ENCODE peak calls at places on chromosomes 7 and 10, in nine cellular contexts. One of them, this sample, is unnamed.

GRCh38 chr10:98405422-98405821 is 9.6 kb downstream of the PYROXD2 start:
- DNase-seq in endothelial cell of umbilical vein: no peak
- DNase-seq in HCT116: no peak
- DNase-seq in sigmoid colon: peak; percentile 82
- DNase-seq in Panc1: no peak
- DNase-seq in H1: no peak
- DNase-seq in breast epithelium: no peak
- DNase-seq in transverse colon: no peak
- DNase-seq in stomach: no peak
- DNase-seq in this sample: no peak

GRCh38 chr7:135169141-135169935 is 1.2 kb downstream of the CYREN start:
- DNase-seq in H1: peak; percentile 70
- DNase-seq in Panc1: peak; percentile 30
- DNase-seq in sigmoid colon: no peak
- DNase-seq in endothelial cell of umbilical vein: peak; percentile 26
- DNase-seq in transverse colon: peak; percentile 76
- DNase-seq in breast epithelium: no peak
- DNase-seq in HCT116: peak; percentile 68
- DNase-seq in stomach: no peak
- DNase-seq in this sample: no peak

GRCh38 chr7:79593819-79594218 is 140.4 kb upstream of the MAGI2 start:
- DNase-seq in breast epithelium: no peak
- DNase-seq in sigmoid colon: no peak
- DNase-seq in stomach: no peak
- DNase-seq in Panc1: no peak
- DNase-seq in endothelial cell of umbilical vein: peak; percentile 73
- DNase-seq in transverse colon: no peak
- DNase-seq in HCT116: no peak
- DNase-seq in H1: no peak
- DNase-seq in this sample: no peak

GRCh38 chr10:74855027-74855426 is 28.6 kb downstream of the KAT6B start:
- DNase-seq in Panc1: no peak
- DNase-seq in transverse colon: peak; percentile 41
- DNase-seq in HCT116: no peak
- DNase-seq in H1: no peak
- DNase-seq in stomach: peak; percentile 46
- DNase-seq in sigmoid colon: peak; percentile 73
- DNase-seq in endothelial cell of umbilical vein: no peak
- DNase-seq in breast epithelium: no peak
- DNase-seq in this sample: no peak

GRCh38 chr7:44063894-44064651 is 1.3 kb downstream of the PGAM2 start:
- DNase-seq in endothelial cell of umbilical vein: no peak
- DNase-seq in transverse colon: peak; percentile 8
- DNase-seq in stomach: no peak
- DNase-seq in breast epithelium: peak; percentile 31
- DNase-seq in Panc1: no peak
- DNase-seq in sigmoid colon: peak; percentile 62
- DNase-seq in H1: peak; percentile 69
- DNase-seq in HCT116: no peak
- DNase-seq in this sample: no peak

GRCh38 chr10:84432891-84433290 is 104.5 kb downstream of the CCSER2 start:
- DNase-seq in Panc1: no peak
- DNase-seq in endothelial cell of umbilical vein: no peak
- DNase-seq in transverse colon: no peak
- DNase-seq in H1: no peak
- DNase-seq in sigmoid colon: no peak
- DNase-seq in stomach: no peak
- DNase-seq in breast epithelium: no peak
- DNase-seq in HCT116: no peak
- DNase-seq in this sample: no peak

GRCh38 chr7:43784030-43785001 is 25.8 kb downstream of the BLVRA start:
- DNase-seq in transverse colon: no peak
- DNase-seq in sigmoid colon: peak; percentile 58
- DNase-seq in stomach: no peak
- DNase-seq in endothelial cell of umbilical vein: no peak
- DNase-seq in HCT116: no peak
- DNase-seq in Panc1: no peak
- DNase-seq in breast epithelium: no peak
- DNase-seq in H1: no peak
- DNase-seq in this sample: no peak

GRCh38 chr10:101824736-101825135 is 6.5 kb upstream of the OGA start:
- DNase-seq in stomach: no peak
- DNase-seq in transverse colon: no peak
- DNase-seq in sigmoid colon: no peak
- DNase-seq in HCT116: no peak
- DNase-seq in breast epithelium: no peak
- DNase-seq in endothelial cell of umbilical vein: no peak
- DNase-seq in H1: no peak
- DNase-seq in Panc1: no peak
- DNase-seq in this sample: no peak

GRCh38 chr7:142759433-142759832 is 10.2 kb downstream of the PRSS1 start:
- DNase-seq in endothelial cell of umbilical vein: no peak
- DNase-seq in stomach: no peak
- DNase-seq in HCT116: no peak
- DNase-seq in H1: no peak
- DNase-seq in transverse colon: no peak
- DNase-seq in sigmoid colon: no peak
- DNase-seq in breast epithelium: no peak
- DNase-seq in Panc1: no peak
- DNase-seq in this sample: no peak

GRCh38 chr7:94908204-94909022 is 1.0 kb downstream of the PPP1R9A start:
- DNase-seq in HCT116: peak; percentile 16
- DNase-seq in H1: peak; percentile 77
- DNase-seq in Panc1: no peak
- DNase-seq in breast epithelium: peak; percentile 58
- DNase-seq in stomach: peak; percentile 44
- DNase-seq in sigmoid colon: peak; percentile 72
- DNase-seq in endothelial cell of umbilical vein: peak; percentile 32
- DNase-seq in transverse colon: peak; percentile 29
- DNase-seq in this sample: peak; percentile 14

GRCh38 chr7:108045154-108045553 is 42.2 kb upstream of the LAMB1 start:
- DNase-seq in sigmoid colon: no peak
- DNase-seq in breast epithelium: no peak
- DNase-seq in H1: no peak
- DNase-seq in endothelial cell of umbilical vein: peak; percentile 45
- DNase-seq in Panc1: no peak
- DNase-seq in transverse colon: no peak
- DNase-seq in HCT116: no peak
- DNase-seq in stomach: no peak
- DNase-seq in this sample: no peak

GRCh38 chr10:24456319-24456718 is 247.4 kb downstream of the KIAA1217 start:
- DNase-seq in stomach: no peak
- DNase-seq in sigmoid colon: no peak
- DNase-seq in breast epithelium: no peak
- DNase-seq in HCT116: no peak
- DNase-seq in Panc1: no peak
- DNase-seq in transverse colon: no peak
- DNase-seq in endothelial cell of umbilical vein: no peak
- DNase-seq in H1: no peak
- DNase-seq in this sample: no peak

GRCh38 chr7:45679516-45679915 is 105.3 kb downstream of the ADCY1 start:
- DNase-seq in H1: peak; percentile 33
- DNase-seq in stomach: peak; percentile 20
- DNase-seq in sigmoid colon: no peak
- DNase-seq in transverse colon: no peak
- DNase-seq in Panc1: no peak
- DNase-seq in breast epithelium: no peak
- DNase-seq in endothelial cell of umbilical vein: no peak
- DNase-seq in HCT116: no peak
- DNase-seq in this sample: peak; percentile 1

GRCh38 chr10:51564896-51565505 is 134.4 kb downstream of the CSTF2T start:
- DNase-seq in HCT116: no peak
- DNase-seq in breast epithelium: no peak
- DNase-seq in sigmoid colon: no peak
- DNase-seq in endothelial cell of umbilical vein: no peak
- DNase-seq in transverse colon: no peak
- DNase-seq in H1: no peak
- DNase-seq in Panc1: no peak
- DNase-seq in stomach: no peak
- DNase-seq in this sample: no peak

GRCh38 chr10:124064676-124065075 is 28.7 kb downstream of the CHST15 start:
- DNase-seq in breast epithelium: no peak
- DNase-seq in stomach: no peak
- DNase-seq in transverse colon: no peak
- DNase-seq in sigmoid colon: no peak
- DNase-seq in endothelial cell of umbilical vein: no peak
- DNase-seq in H1: no peak
- DNase-seq in HCT116: no peak
- DNase-seq in Panc1: no peak
- DNase-seq in this sample: no peak

GRCh38 chr7:71345485-71345884 is 213.5 kb downstream of the GALNT17 start:
- DNase-seq in transverse colon: no peak
- DNase-seq in endothelial cell of umbilical vein: no peak
- DNase-seq in H1: no peak
- DNase-seq in HCT116: no peak
- DNase-seq in breast epithelium: no peak
- DNase-seq in stomach: no peak
- DNase-seq in Panc1: no peak
- DNase-seq in sigmoid colon: no peak
- DNase-seq in this sample: no peak

GRCh38 chr7:303884-304573 is 14.1 kb downstream of the FOXL3 start:
- DNase-seq in transverse colon: no peak
- DNase-seq in HCT116: no peak
- DNase-seq in stomach: no peak
- DNase-seq in sigmoid colon: peak; percentile 39
- DNase-seq in H1: no peak
- DNase-seq in breast epithelium: no peak
- DNase-seq in endothelial cell of umbilical vein: no peak
- DNase-seq in Panc1: no peak
- DNase-seq in this sample: no peak

GRCh38 chr7:8197994-8198698 is 63.8 kb downstream of the ICA1 start:
- DNase-seq in breast epithelium: no peak
- DNase-seq in H1: no peak
- DNase-seq in stomach: no peak
- DNase-seq in endothelial cell of umbilical vein: no peak
- DNase-seq in transverse colon: no peak
- DNase-seq in Panc1: no peak
- DNase-seq in sigmoid colon: no peak
- DNase-seq in HCT116: no peak
- DNase-seq in this sample: no peak

GRCh38 chr7:155001756-155002410 is 1.0 kb downstream of the PAXIP1 start:
- DNase-seq in breast epithelium: no peak
- DNase-seq in sigmoid colon: no peak
- DNase-seq in stomach: no peak
- DNase-seq in Panc1: no peak
- DNase-seq in HCT116: no peak
- DNase-seq in endothelial cell of umbilical vein: peak; percentile 28
- DNase-seq in transverse colon: no peak
- DNase-seq in H1: no peak
- DNase-seq in this sample: no peak

GRCh38 chr10:50403074-50403473 is 151.8 kb upstream of the ASAH2 start:
- DNase-seq in stomach: no peak
- DNase-seq in transverse colon: no peak
- DNase-seq in endothelial cell of umbilical vein: no peak
- DNase-seq in Panc1: no peak
- DNase-seq in sigmoid colon: no peak
- DNase-seq in breast epithelium: no peak
- DNase-seq in HCT116: no peak
- DNase-seq in H1: no peak
- DNase-seq in this sample: no peak
- TF ChIP-seq CTCF in stomach: no peak
- TF ChIP-seq CTCF in transverse colon: no peak
- TF ChIP-seq CTCF in endothelial cell of umbilical vein: no peak
- TF ChIP-seq CTCF in Panc1: no peak
- TF ChIP-seq CTCF in sigmoid colon: no peak
- TF ChIP-seq CTCF in breast epithelium: no peak
- TF ChIP-seq CTCF in HCT116: no peak
- TF ChIP-seq CTCF in H1: no peak
- TF ChIP-seq CTCF in this sample: no peak

GRCh38 chr7:101165958-101166602 is 711 bp upstream of the VGF start:
- DNase-seq in sigmoid colon: no peak
- DNase-seq in breast epithelium: no peak
- DNase-seq in Panc1: no peak
- DNase-seq in stomach: no peak
- DNase-seq in endothelial cell of umbilical vein: no peak
- DNase-seq in HCT116: no peak
- DNase-seq in transverse colon: no peak
- DNase-seq in H1: peak; percentile 78
- DNase-seq in this sample: no peak
- H3K4me3 ChIP-seq in sigmoid colon: no peak overlapping the region
- H3K4me3 ChIP-seq in breast epithelium: no peak overlapping the region
- H3K4me3 ChIP-seq in Panc1: peak overlapping the region; percentile 59
- H3K4me3 ChIP-seq in stomach: peak overlapping the region; percentile 12
- H3K4me3 ChIP-seq in endothelial cell of umbilical vein: no peak overlapping the region
- H3K4me3 ChIP-seq in HCT116: peak overlapping the region; percentile 53
- H3K4me3 ChIP-seq in transverse colon: no peak overlapping the region
- H3K4me3 ChIP-seq in H1: peak overlapping the region; percentile 53
- H3K4me3 ChIP-seq in this sample: no peak overlapping the region

DNA sequence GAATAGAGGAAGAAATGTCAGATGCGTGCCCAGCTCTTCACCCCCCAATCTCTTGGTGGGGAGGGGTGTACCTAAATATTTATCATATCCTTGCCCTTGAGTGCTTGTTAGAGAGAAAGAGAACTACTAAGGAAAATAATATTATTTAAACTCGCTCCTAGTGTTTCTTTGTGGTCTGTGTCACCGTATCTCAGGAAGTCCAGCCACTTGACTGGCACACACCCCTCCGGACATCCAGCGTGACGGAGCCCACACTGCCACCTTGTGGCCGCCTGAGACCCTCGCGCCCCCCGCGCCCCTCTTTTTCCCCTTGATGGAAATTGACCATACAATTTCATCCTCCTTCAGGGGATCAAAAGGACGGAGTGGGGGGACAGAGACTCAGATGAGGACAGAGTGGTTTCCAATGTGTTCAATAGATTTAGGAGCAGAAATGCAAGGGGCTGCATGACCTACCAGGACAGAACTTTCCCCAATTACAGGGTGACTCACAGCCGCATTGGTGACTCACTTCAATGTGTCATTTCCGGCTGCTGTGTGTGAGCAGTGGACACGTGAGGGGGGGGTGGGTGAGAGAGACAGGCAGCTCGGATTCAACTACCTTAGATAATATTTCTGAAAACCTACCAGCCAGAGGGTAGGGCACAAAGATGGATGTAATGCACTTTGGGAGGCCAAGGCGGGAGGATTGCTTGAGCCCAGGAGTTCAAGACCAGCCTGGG is 11.4 kb downstream of the SERPINE1 start:
- DNase-seq in breast epithelium: peak; percentile 60
- DNase-seq in Panc1: peak; percentile 100
- DNase-seq in stomach: peak; percentile 79
- DNase-seq in HCT116: peak; percentile 97
- DNase-seq in sigmoid colon: peak; percentile 94
- DNase-seq in endothelial cell of umbilical vein: peak; percentile 99
- DNase-seq in H1: peak; percentile 80
- DNase-seq in transverse colon: peak; percentile 80
- DNase-seq in this sample: peak; percentile 43
- TF ChIP-seq POLR2AphosphoS5 in breast epithelium: peak; percentile 58
- TF ChIP-seq POLR2AphosphoS5 in Panc1: peak; percentile 89
- TF ChIP-seq POLR2AphosphoS5 in stomach: no peak
- TF ChIP-seq POLR2AphosphoS5 in HCT116: peak; percentile 68
- TF ChIP-seq POLR2AphosphoS5 in sigmoid colon: peak; percentile 34
- TF ChIP-seq POLR2AphosphoS5 in endothelial cell of umbilical vein: peak; percentile 94
- TF ChIP-seq POLR2AphosphoS5 in H1: no peak
- TF ChIP-seq POLR2AphosphoS5 in transverse colon: peak; percentile 57
- TF ChIP-seq POLR2AphosphoS5 in this sample: peak; percentile 28

DNA sequence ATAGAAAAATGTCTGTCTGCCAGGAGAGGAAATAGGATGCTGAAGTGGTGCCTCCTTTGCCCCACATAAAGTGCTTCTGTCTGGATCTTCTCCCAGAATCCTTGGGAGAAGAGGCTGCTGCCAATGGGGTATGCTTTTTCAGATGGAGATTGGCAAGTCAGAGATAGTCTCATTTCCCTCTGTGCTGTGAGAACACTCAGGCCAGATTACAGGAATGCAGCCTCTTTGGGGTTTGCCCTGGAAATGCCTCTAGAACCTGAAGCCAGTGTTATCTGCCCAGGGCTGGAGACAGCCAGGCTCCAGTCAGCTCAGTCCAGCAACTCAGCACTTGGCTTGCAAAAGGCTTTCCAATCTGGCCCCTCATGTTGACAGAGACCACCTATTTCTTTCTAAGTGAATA is 119.1 kb upstream of the PHYHIPL start:
- DNase-seq in Panc1: no peak
- DNase-seq in HCT116: no peak
- DNase-seq in sigmoid colon: no peak
- DNase-seq in stomach: no peak
- DNase-seq in H1: no peak
- DNase-seq in transverse colon: no peak
- DNase-seq in breast epithelium: no peak
- DNase-seq in endothelial cell of umbilical vein: no peak
- DNase-seq in this sample: no peak
- TF ChIP-seq CTCF in Panc1: no peak
- TF ChIP-seq CTCF in HCT116: no peak
- TF ChIP-seq CTCF in sigmoid colon: no peak
- TF ChIP-seq CTCF in stomach: no peak
- TF ChIP-seq CTCF in H1: no peak
- TF ChIP-seq CTCF in transverse colon: no peak
- TF ChIP-seq CTCF in breast epithelium: no peak
- TF ChIP-seq CTCF in endothelial cell of umbilical vein: no peak
- TF ChIP-seq CTCF in this sample: no peak

This sample was measured in prostate gland.